ENCODE peak calls at places on chromosomes 6 and 20, in four cellular contexts. J is IMR-90, O is HCT116, Q is endothelial cell of umbilical vein. C is an unnamed sample.

GRCh38 chr6:137728386-137729349 is 138.4 kb upstream of the TNFAIP3 start:
- DNase-seq in O (no peak), J (peak; percentile 88), Q (peak; percentile 31), C (peak; percentile 90)

GRCh38 chr6:116450769-116451740 is 10.1 kb upstream of the CALHM6 start:
- DNase-seq in J (no peak), Q (peak; percentile 3), O (no peak), C (no peak)

GRCh38 chr6:112216699-112217551 is 37.4 kb downstream of the LAMA4 start:
- DNase-seq in O (no peak), J (peak; percentile 95), Q (peak; percentile 96), C (peak; percentile 66)

GRCh38 chr6:140809694-140810101 is 1323.0 kb upstream of the GJE1 start:
- DNase-seq in J (no peak), Q (no peak), O (no peak), C (no peak)

GRCh38 chr20:59735917-59736316 is 131.6 kb downstream of the PHACTR3 start:
- DNase-seq in Q (no peak), J (no peak), O (no peak), C (no peak)

GRCh38 chr6:135170238-135170637 is 10.9 kb upstream of the MYB start:
- DNase-seq in O (no peak), J (no peak), Q (no peak), C (no peak)

GRCh38 chr20:11051146-11051545 is 377.3 kb upstream of the JAG1 start:
- DNase-seq in J (no peak), Q (no peak), O (no peak), C (no peak)

GRCh38 chr20:32731882-32732266 is 11.4 kb downstream of the COMMD7 start:
- DNase-seq in J (no peak), O (no peak), Q (no peak), C (peak; percentile 15)

GRCh38 chr6:131182991-131183425 is 47.7 kb downstream of the AKAP7 start:
- DNase-seq in Q (peak; percentile 56), J (peak; percentile 56), O (no peak), C (peak; percentile 80)

GRCh38 chr6:132063738-132064137 is 112.6 kb upstream of the CCN2 start:
- DNase-seq in Q (peak; percentile 98), J (peak; percentile 85), O (peak; percentile 80), C (peak; percentile 64)

GRCh38 chr6:56266011-56266410 is 18.6 kb upstream of the COL21A1 start:
- DNase-seq in J (no peak), O (no peak), Q (no peak), C (no peak)
- H3K9ac ChIP-seq in J (no peak overlapping the region), O (no peak overlapping the region), Q (no peak overlapping the region), C (no peak overlapping the region)

GRCh38 chr6:10414766-10415592 is at the start of gene TFAP2A:
- DNase-seq in O (no peak), Q (no peak), J (peak; percentile 56), C (peak; percentile 89)

GRCh38 chr6:10411915-10412164 is 3.0 kb downstream of the TFAP2A start:
- DNase-seq in Q (peak; percentile 64), O (no peak), J (no peak), C (no peak)

GRCh38 chr6:10412165-10412947 is 2.5 kb downstream of the TFAP2A start:
- DNase-seq in O (no peak), J (peak; percentile 75), Q (no peak), C (peak; percentile 96)

GRCh38 chr6:10413850-10414765 is 766 bp downstream of the TFAP2A start:
- DNase-seq in O (no peak), J (no peak), Q (no peak), C (peak; percentile 86)

DNA sequence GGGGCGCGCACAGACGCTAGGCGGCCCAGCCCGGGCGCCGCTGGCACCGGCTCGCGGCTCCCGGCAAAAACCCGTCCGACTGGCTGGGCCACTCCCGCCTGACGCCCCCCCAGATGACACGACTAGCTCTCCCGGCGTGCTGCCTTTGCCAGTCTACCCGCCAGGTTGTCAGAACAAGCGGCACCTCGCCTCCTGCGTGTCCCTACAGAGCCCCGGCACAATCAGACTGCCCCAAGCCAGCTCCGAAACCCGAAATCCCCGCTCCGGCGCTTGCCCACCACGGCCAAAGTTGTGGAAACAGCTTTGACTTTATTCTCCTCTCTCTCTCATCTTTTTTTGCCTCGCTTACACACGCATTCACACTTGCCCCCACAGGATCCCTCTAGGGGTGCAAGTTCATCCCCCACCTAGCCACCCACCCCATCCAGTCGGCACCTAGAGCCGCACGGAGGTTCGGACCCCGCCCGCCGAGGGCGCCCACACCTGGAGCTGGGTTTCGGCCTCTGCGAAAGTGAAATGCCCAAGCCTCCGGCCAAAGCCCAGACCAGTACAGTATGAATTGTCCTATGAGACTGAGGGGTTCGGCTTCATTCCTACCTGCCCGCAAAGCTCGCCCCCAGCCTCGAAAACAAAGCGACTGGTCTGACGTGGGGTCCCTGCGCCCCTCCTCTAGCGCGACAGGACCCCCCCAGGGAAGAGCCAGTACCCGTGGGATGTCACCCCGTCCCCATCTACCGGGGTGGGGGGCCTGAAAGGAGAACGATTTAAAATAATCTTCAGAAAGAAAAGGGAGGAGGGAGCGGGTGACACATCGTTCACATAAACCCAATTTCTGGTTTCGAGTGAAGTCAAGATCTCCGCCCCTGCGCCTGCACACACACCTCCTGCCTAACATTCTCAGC is 1.7 kb downstream of the TFAP2A start:
- DNase-seq in J (no peak), Q (no peak), O (no peak), C (peak; percentile 73)
- H3K4me3 ChIP-seq in J (peak overlapping the region; percentile 67), Q (no peak overlapping the region), O (peak overlapping the region; percentile 87), C (peak overlapping the region; percentile 86)

GRCh38 chr20:38418509-38419204 is 16.5 kb downstream of the SNHG17 start:
- DNase-seq in Q (peak; percentile 77), O (no peak), J (peak; percentile 40), C (no peak)
- H3K9me3 ChIP-seq in Q (no peaks in the 10 kb centered on the region), O (no peaks in the 10 kb centered on the region), J (no peaks in the 10 kb centered on the region), C (no peaks in the 10 kb centered on the region)

DNA sequence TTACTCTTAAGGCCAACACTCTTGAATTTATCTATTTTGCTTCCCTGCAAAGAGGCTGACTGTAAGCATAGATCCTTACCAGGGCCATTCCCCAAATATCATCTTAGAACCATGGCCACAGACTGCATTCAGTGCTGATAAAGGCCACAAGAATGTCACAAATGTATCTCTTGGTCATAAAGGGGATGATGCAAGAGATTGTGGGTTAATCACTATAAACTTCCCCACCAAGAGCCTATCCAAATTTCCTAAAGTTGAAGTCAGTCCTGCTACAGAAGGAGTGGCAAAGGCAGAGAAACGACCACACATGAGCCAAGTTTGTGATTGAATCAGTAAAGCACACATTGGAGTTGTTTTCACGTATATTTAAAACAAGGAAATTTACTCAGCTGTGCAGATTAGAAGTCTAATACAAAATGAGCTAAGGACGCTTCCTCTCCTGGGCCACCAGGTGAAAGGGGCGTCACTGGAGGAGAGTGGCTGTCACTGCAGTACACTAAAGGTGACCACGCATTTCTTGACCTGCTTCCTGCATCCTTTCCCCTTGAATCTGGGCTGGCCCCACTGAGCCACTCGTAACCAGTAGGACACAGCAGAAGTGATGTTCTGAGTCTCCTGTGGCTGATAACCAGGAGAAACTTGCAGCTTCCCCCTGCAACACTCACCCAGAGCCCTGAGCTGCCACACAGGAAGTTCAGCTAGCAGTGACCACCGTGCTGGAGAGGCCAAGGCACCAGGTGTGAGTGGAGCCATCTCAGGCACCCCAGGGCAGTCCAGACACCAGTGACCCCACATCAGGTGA is 181.9 kb downstream of the SYNDIG1 start:
- DNase-seq in Q (no peak), J (peak; percentile 97), O (no peak), C (peak; percentile 81)
- H3K9ac ChIP-seq in Q (no peak overlapping the region), J (no peak overlapping the region), O (no peak overlapping the region), C (peak overlapping the region; percentile 53)

DNA sequence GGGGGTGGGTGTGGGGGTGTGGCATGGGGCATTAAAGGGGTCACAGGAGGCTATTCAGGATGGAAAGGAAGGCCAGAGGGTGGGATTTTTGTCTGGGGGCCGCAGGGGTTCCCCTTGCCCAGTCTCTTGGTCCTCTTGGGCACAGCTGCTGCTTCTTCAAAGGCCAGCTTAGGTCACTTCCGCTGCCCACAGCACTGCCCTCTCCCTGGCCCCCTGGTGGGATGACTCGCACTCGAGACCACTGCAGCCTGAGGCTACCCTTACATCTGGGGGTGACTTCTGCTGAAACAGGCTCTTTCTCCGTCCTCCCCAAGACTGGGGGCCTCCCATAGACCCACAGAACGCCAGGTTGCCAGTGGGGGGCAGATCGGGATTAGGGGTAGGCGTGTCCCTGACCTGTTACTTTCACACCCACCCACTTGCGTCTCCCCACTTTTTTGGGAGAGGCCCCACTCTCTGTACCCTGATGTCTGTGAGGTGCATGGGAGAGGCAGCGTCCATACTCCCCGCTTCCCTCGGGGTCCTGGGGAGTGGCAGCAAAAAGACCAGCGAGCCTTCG is 1.3 kb downstream of the LKAAEAR1 start:
- DNase-seq in J (no peak), O (no peak), Q (no peak), C (no peak)
- H3K4me3 ChIP-seq in J (peak overlapping the region; percentile 63), O (peak overlapping the region; percentile 20), Q (no peak overlapping the region), C (peak overlapping the region; percentile 47)

GRCh38 chr6:125279961-125280360 is 21.8 kb downstream of the HDDC2 start:
- DNase-seq in Q (no peak), O (no peak), J (no peak), C (no peak)

GRCh38 chr6:125287718-125288117 is 14.0 kb downstream of the HDDC2 start:
- DNase-seq in O (no peak), Q (no peak), J (no peak), C (no peak)

GRCh38 chr6:125285936-125286335 is 15.8 kb downstream of the HDDC2 start:
- DNase-seq in J (peak; percentile 57), O (no peak), Q (no peak), C (peak; percentile 40)

GRCh38 chr6:125285353-125285752 is 16.4 kb downstream of the HDDC2 start:
- DNase-seq in O (no peak), J (no peak), Q (no peak), C (no peak)
- H3K9me3 ChIP-seq in O (no peaks in the 10 kb centered on the region), J (peaks cover 2% of the 10 kb centered on the region), Q (no peaks in the 10 kb centered on the region), C (peaks cover 11% of the 10 kb centered on the region)

DNA sequence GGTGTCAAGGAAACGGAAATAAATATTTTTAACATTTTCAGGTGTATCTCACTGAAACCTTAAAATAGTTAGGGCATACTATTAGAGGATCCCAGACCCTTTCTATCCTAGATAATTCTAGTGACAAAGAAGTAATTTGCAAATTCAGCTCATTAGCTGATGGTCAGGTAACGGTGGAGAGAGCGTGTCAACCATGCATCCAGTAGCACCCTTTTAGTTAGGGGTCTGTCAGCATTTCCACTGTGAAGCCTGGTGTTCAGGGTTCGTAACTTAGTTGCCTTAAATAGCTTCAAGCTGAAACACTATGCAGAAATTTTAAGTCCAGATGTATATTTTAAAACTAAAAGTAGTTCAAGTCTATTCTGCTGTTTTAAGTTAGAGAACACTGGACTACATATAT is 48.5 kb upstream of the SUPT3H start:
- DNase-seq in Q (no peak), O (no peak), J (no peak), C (no peak)
- H3K9ac ChIP-seq in Q (no peak overlapping the region), O (no peak overlapping the region), J (no peak overlapping the region), C (no peak overlapping the region)

DNA sequence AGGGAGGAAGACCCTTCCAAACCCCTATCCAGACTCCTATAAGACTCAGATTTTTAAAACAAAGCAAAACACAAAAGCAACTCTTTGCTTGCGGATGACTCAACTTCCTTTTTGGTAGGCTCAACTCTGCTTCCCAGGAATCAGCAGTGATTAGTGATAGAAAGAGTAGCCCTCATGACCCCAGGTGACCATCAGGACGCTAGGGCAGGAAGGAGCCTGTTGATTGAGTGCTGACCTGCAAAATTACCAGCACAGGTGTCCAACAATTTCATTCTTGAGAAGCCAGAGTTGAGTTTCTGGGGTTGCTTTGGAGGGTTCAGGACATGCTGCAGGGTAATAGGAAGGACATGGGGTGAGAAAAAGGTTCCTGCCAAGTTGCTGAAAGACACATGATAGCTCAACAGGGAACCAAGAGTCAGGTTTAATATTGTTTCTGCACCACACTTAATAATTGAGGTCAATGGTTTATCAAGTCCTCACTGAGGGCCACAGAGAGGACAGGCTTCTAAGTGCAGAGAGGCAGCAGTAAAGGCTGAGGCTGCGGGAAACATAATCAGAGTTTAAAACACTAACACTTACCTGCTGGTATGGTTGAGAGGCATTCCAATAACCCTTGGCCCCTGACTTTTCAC is 67.4 kb upstream of the BMP2 start:
- DNase-seq in O (no peak), J (no peak), Q (peak; percentile 91), C (no peak)
- H3K4me3 ChIP-seq in O (no peak overlapping the region), J (no peak overlapping the region), Q (no peak overlapping the region), C (no peak overlapping the region)